ENCODE peak calls at places on chromosome 1, in eight cellular contexts. D is aorta, S is heart right ventricle, L is lower lobe of right lung, N is kidney, G is cardiac muscle cell, A is colonic mucosa, F is lung. M is an unnamed sample. For H3K36me3, the result is how much of the 10 kb centered on the place peaks cover.

GRCh38 chr1:216331211-216331610 is 92.0 kb downstream of the USH2A start:
- DNase-seq in D (no peak), S (no peak), L (no peak), N (no peak), G (no peak), A (no peak), F (no peak), M (no peak)

GRCh38 chr1:44547837-44548236 is 126.4 kb downstream of the TMEM53 start:
- DNase-seq in D (no peak), S (no peak), L (no peak), N (no peak), G (no peak), A (no peak), F (no peak), M (no peak)

GRCh38 chr1:204435246-204435885 is 23.7 kb upstream of the PPP1R15B start:
- DNase-seq in D (no peak), S (no peak), L (no peak), N (no peak), G (no peak), A (no peak), F (no peak), M (no peak)

GRCh38 chr1:162502928-162503327 is 5.3 kb downstream of the UHMK1 start:
- DNase-seq in D (no peak), S (no peak), L (no peak), N (no peak), G (no peak), A (no peak), F (no peak), M (no peak)

GRCh38 chr1:13763991-13764390 is 64.0 kb downstream of the PRDM2 start:
- DNase-seq in D (no peak), S (no peak), L (no peak), N (no peak), G (no peak), A (no peak), F (no peak), M (no peak)

GRCh38 chr1:235739631-235740030 is 90.0 kb upstream of the GNG4 start:
- DNase-seq in D (no peak), S (no peak), L (no peak), N (no peak), G (no peak), A (no peak), F (no peak), M (no peak)

GRCh38 chr1:35568975-35569395 is 4.1 kb upstream of the TFAP2E start:
- DNase-seq in D (peak), S (peak), L (peak), N (no peak), G (peak), A (peak), F (peak), M (peak)

GRCh38 chr1:180046674-180047073 is 92.1 kb downstream of the CEP350 start:
- DNase-seq in D (no peak), S (no peak), L (no peak), N (no peak), G (no peak), A (no peak), F (no peak), M (no peak)

GRCh38 chr1:1001631-1002300 is 1.9 kb upstream of the HES4 start:
- DNase-seq in D (peak), S (peak), L (peak), N (peak), G (peak), A (peak), F (peak), M (peak)

GRCh38 chr1:228089520-228090380 is 7.2 kb downstream of the ARF1 start:
- DNase-seq in D (no peak), S (no peak), L (no peak), N (peak), G (no peak), A (no peak), F (no peak), M (no peak)

GRCh38 chr1:66549017-66549416 is 15.1 kb downstream of the SGIP1 start:
- DNase-seq in D (no peak), S (no peak), L (no peak), N (no peak), G (no peak), A (no peak), F (no peak), M (no peak)

GRCh38 chr1:1216770-1217620 is 3.0 kb upstream of the TNFRSF4 start:
- DNase-seq in D (no peak), S (no peak), L (no peak), N (no peak), G (no peak), A (no peak), F (no peak), M (no peak)

GRCh38 chr1:75855010-75855409 is 58.3 kb downstream of the MSH4 start:
- DNase-seq in D (no peak), S (no peak), L (no peak), N (no peak), G (no peak), A (no peak), F (no peak), M (peak)

GRCh38 chr1:117136749-117137148 is 15.2 kb upstream of the TRIM45 start:
- DNase-seq in D (no peak), S (no peak), L (no peak), N (no peak), G (no peak), A (no peak), F (no peak), M (no peak)

GRCh38 chr1:15656464-15656863 is 27.7 kb upstream of the PLEKHM2 start:
- DNase-seq in D (no peak), S (no peak), L (no peak), N (no peak), G (peak), A (no peak), F (no peak), M (no peak)

GRCh38 chr1:77950873-77951272 is 28.0 kb downstream of the FUBP1 start:
- DNase-seq in D (no peak), S (no peak), L (no peak), N (no peak), G (no peak), A (no peak), F (no peak), M (no peak)

GRCh38 chr1:198676253-198676652 is 37.4 kb downstream of the PTPRC start:
- DNase-seq in D (no peak), S (no peak), L (no peak), N (no peak), G (peak), A (no peak), F (no peak), M (no peak)

GRCh38 chr1:32919811-32920733 is 18.9 kb upstream of the TMEM54 start:
- DNase-seq in D (no peak), S (no peak), L (no peak), N (no peak), G (no peak), A (no peak), F (no peak), M (peak)

GRCh38 chr1:226549094-226549936 is 751 bp downstream of the STUM start:
- DNase-seq in D (no peak), S (no peak), L (no peak), N (no peak), G (no peak), A (peak), F (no peak), M (no peak)

GRCh38 chr1:4224687-4225086 is 324.6 kb upstream of the C1orf174 start:
- DNase-seq in D (no peak), S (no peak), L (no peak), N (no peak), G (no peak), A (no peak), F (no peak), M (no peak)

GRCh38 chr1:117017062-117017461 is 15.5 kb downstream of the CD101 start:
- DNase-seq in D (no peak), S (no peak), L (no peak), N (no peak), G (no peak), A (no peak), F (no peak), M (no peak)

GRCh38 chr1:178091986-178092745 is 1.7 kb upstream of the RASAL2 start:
- DNase-seq in D (no peak), S (no peak), L (no peak), N (no peak), G (no peak), A (no peak), F (no peak), M (peak)

GRCh38 chr1:228860911-228861829 is 125.9 kb downstream of the RHOU start:
- DNase-seq in D (no peak), S (no peak), L (no peak), N (no peak), G (no peak), A (peak), F (no peak), M (peak)

GRCh38 chr1:19654386-19654785 is 10.3 kb downstream of the NBL1 start:
- DNase-seq in D (no peak), S (no peak), L (no peak), N (no peak), G (no peak), A (no peak), F (peak), M (no peak)

GRCh38 chr1:19456915-19457554 is 28.3 kb downstream of the CAPZB start:
- DNase-seq in D (no peak), S (no peak), L (no peak), N (no peak), G (no peak), A (no peak), F (no peak), M (no peak)

GRCh38 chr1:214476958-214477870 is 74.2 kb downstream of the PTPN14 start:
- DNase-seq in D (no peak), S (no peak), L (no peak), N (no peak), G (peak), A (no peak), F (peak), M (no peak)

GRCh38 chr1:188670837-188671236 is 1806.8 kb downstream of the BRINP3 start:
- DNase-seq in D (no peak), S (no peak), L (no peak), N (no peak), G (no peak), A (no peak), F (no peak), M (peak)

GRCh38 chr1:94544706-94545490 is 3.3 kb upstream of the F3 start:
- DNase-seq in D (no peak), S (no peak), L (no peak), N (no peak), G (no peak), A (no peak), F (no peak), M (no peak)

GRCh38 chr1:243253927-243254232 is 1.2 kb downstream of the CEP170 start:
- DNase-seq in D (no peak), S (no peak), L (no peak), N (no peak), G (peak), A (no peak), F (no peak), M (no peak)

GRCh38 chr1:24086466-24086865 is 25.5 kb downstream of the MYOM3 start:
- DNase-seq in D (no peak), S (no peak), L (peak), N (peak), G (no peak), A (no peak), F (no peak), M (no peak)

GRCh38 chr1:6572653-6573383 is 7.0 kb upstream of the ZBTB48 start:
- DNase-seq in D (no peak), S (no peak), L (no peak), N (no peak), G (no peak), A (no peak), F (no peak), M (no peak)

GRCh38 chr1:182368369-182368768 is 23.2 kb downstream of the GLUL start:
- DNase-seq in D (no peak), S (no peak), L (no peak), N (no peak), G (no peak), A (no peak), F (no peak), M (no peak)

GRCh38 chr1:232990729-232991128 is 40.3 kb downstream of the NTPCR start:
- DNase-seq in D (no peak), S (no peak), L (no peak), N (no peak), G (no peak), A (no peak), F (no peak), M (no peak)

GRCh38 chr1:14514760-14515159 is 83.7 kb upstream of the KAZN start:
- DNase-seq in D (no peak), S (no peak), L (no peak), N (no peak), G (no peak), A (no peak), F (no peak), M (no peak)

GRCh38 chr1:46451948-46452930 is 37.4 kb upstream of the DMBX1 start:
- DNase-seq in D (no peak), S (no peak), L (no peak), N (no peak), G (no peak), A (no peak), F (no peak), M (no peak)
- H3K4me3 ChIP-seq in D (no peak), S (no peak), L (no peak), N (no peak), G (no peak), A (no peak), F (no peak), M (no peak)

GRCh38 chr1:27650527-27651175 is 15.7 kb upstream of the FGR start:
- DNase-seq in D (no peak), S (no peak), L (no peak), N (no peak), G (peak), A (no peak), F (no peak), M (peak)
- H3K36me3 ChIP-seq in D (under half), S (under half), L (under half), N (under half), G (under half), A (under half), F (under half), M (under half)

GRCh38 chr1:109400035-109400655 is 2.4 kb upstream of the SORT1 start:
- DNase-seq in D (no peak), S (no peak), L (no peak), N (no peak), G (no peak), A (no peak), F (no peak), M (no peak)

GRCh38 chr1:109399326-109399957 is 1.7 kb upstream of the SORT1 start:
- DNase-seq in D (no peak), S (peak), L (no peak), N (no peak), G (peak), A (peak), F (no peak), M (no peak)

GRCh38 chr1:109396971-109397370 is 747 bp downstream of the SORT1 start:
- DNase-seq in D (no peak), S (no peak), L (no peak), N (no peak), G (peak), A (peak), F (no peak), M (no peak)

GRCh38 chr1:109397451-109398342 is at the start of gene SORT1:
- DNase-seq in D (peak), S (peak), L (peak), N (peak), G (peak), A (peak), F (peak), M (peak)

GRCh38 chr1:109398343-109399225 is 866 bp upstream of the SORT1 start:
- DNase-seq in D (no peak), S (no peak), L (no peak), N (no peak), G (no peak), A (peak), F (no peak), M (no peak)
- H3K4me3 ChIP-seq in D (peak), S (peak), L (peak), N (peak), G (peak), A (peak), F (peak), M (peak)

GRCh38 chr1:45621501-45621836 is 2.4 kb downstream of the CCDC17 start:
- DNase-seq in D (peak), S (no peak), L (no peak), N (no peak), G (no peak), A (no peak), F (no peak), M (no peak)
- H3K36me3 ChIP-seq in D (under half), S (half or more), L (half or more), N (under half), G (under half), A (under half), F (under half), M (under half)